ENCODE peak calls at places on chromosomes 6 and 20, in eight cellular contexts. U is hepatocyte, H is cardiac fibroblast, X is fibroblast of lung, I is cardiac muscle cell, C is brain microvascular endothelial cell, M is MM.1S, Z is colonic mucosa. F is an unnamed sample.

GRCh38 chr20:757509-757908 is 10.8 kb downstream of the SLC52A3 start:
- DNase-seq in U (no peak), H (no peak), X (no peak), I (no peak), C (no peak), M (no peak), Z (no peak), F (no peak)

GRCh38 chr20:24743641-24744040 is 205.4 kb upstream of the CST7 start:
- DNase-seq in U (no peak), H (no peak), X (no peak), I (no peak), C (no peak), M (no peak), Z (no peak), F (no peak)

GRCh38 chr20:46799781-46800180 is 90.3 kb downstream of the SLC2A10 start:
- DNase-seq in U (no peak), H (no peak), X (no peak), I (no peak), C (no peak), M (no peak), Z (no peak), F (no peak)

GRCh38 chr6:170174124-170174770 is 116.6 kb downstream of the DLL1 start:
- DNase-seq in U (no peak), H (no peak), X (no peak), I (no peak), C (no peak), M (no peak), Z (peak), F (no peak)

GRCh38 chr20:55882922-55883321 is 122.4 kb downstream of the CBLN4 start:
- DNase-seq in U (no peak), H (no peak), X (no peak), I (no peak), C (no peak), M (no peak), Z (peak), F (no peak)

GRCh38 chr6:167558213-167558869 is 233.5 kb downstream of the TTLL2 start:
- DNase-seq in U (no peak), H (no peak), X (no peak), I (no peak), C (no peak), M (no peak), Z (no peak), F (no peak)

GRCh38 chr20:11045412-11046175 is 371.8 kb upstream of the JAG1 start:
- DNase-seq in U (peak), H (no peak), X (no peak), I (no peak), C (no peak), M (no peak), Z (no peak), F (no peak)

GRCh38 chr6:107537559-107537958 is 47.6 kb downstream of the SOBP start:
- DNase-seq in U (no peak), H (no peak), X (no peak), I (no peak), C (no peak), M (no peak), Z (no peak), F (no peak)

GRCh38 chr6:157456524-157456829 is 75.5 kb downstream of the ZDHHC14 start:
- DNase-seq in U (no peak), H (no peak), X (no peak), I (no peak), C (no peak), M (no peak), Z (no peak), F (peak)

GRCh38 chr6:143059616-143060353 is 904 bp upstream of the AIG1 start:
- DNase-seq in U (peak), H (peak), X (peak), I (no peak), C (peak), M (peak), Z (peak), F (peak)

GRCh38 chr20:62337558-62338293 is 29.4 kb downstream of the LAMA5 start:
- DNase-seq in U (no peak), H (no peak), X (no peak), I (no peak), C (no peak), M (peak), Z (no peak), F (peak)

GRCh38 chr20:62968378-62969178 is 16.1 kb downstream of the SLC17A9 start:
- DNase-seq in U (no peak), H (no peak), X (no peak), I (no peak), C (no peak), M (no peak), Z (no peak), F (no peak)

GRCh38 chr6:62283828-62284411 is 2.1 kb downstream of the KHDRBS2 start:
- DNase-seq in U (peak), H (peak), X (peak), I (peak), C (peak), M (peak), Z (peak), F (peak)

GRCh38 chr6:11538799-11539468 is 1.4 kb downstream of the TMEM170B start:
- DNase-seq in U (no peak), H (no peak), X (no peak), I (no peak), C (no peak), M (no peak), Z (no peak), F (no peak)

GRCh38 chr20:37989601-37990001 is 43.7 kb downstream of the TTI1 start:
- DNase-seq in U (peak), H (no peak), X (no peak), I (peak), C (no peak), M (no peak), Z (no peak), F (peak)

GRCh38 chr6:13156381-13156780 is 172.0 kb downstream of the TBC1D7 start:
- DNase-seq in U (no peak), H (no peak), X (no peak), I (no peak), C (no peak), M (no peak), Z (no peak), F (no peak)

GRCh38 chr6:15870354-15871043 is 207.7 kb upstream of the DTNBP1 start:
- DNase-seq in U (no peak), H (peak), X (peak), I (no peak), C (peak), M (no peak), Z (no peak), F (no peak)

GRCh38 chr6:122381494-122382083 is 17.9 kb upstream of the HSF2 start:
- DNase-seq in U (peak), H (peak), X (peak), I (peak), C (peak), M (peak), Z (peak), F (peak)

GRCh38 chr6:35492664-35493284 is 4.1 kb downstream of the TEAD3 start:
- DNase-seq in U (no peak), H (no peak), X (no peak), I (no peak), C (no peak), M (no peak), Z (no peak), F (no peak)

GRCh38 chr20:41560971-41561370 is 57.2 kb downstream of the CHD6 start:
- DNase-seq in U (no peak), H (no peak), X (no peak), I (no peak), C (no peak), M (no peak), Z (no peak), F (peak)

GRCh38 chr6:163667372-163668060 is 253.0 kb downstream of the QKI start:
- DNase-seq in U (no peak), H (peak), X (peak), I (no peak), C (peak), M (no peak), Z (peak), F (peak)

GRCh38 chr6:124535746-124536145 is 426.5 kb upstream of the RNF217 start:
- DNase-seq in U (no peak), H (peak), X (peak), I (no peak), C (peak), M (no peak), Z (no peak), F (no peak)

GRCh38 chr20:46899619-46900018 is 5.0 kb downstream of the EYA2 start:
- DNase-seq in U (no peak), H (no peak), X (no peak), I (peak), C (no peak), M (no peak), Z (no peak), F (no peak)

GRCh38 chr6:79868098-79868722 is 79.1 kb downstream of the ELOVL4 start:
- DNase-seq in U (peak), H (peak), X (peak), I (peak), C (peak), M (peak), Z (peak), F (peak)

GRCh38 chr6:125477849-125478248 is 176.1 kb upstream of the HDDC2 start:
- DNase-seq in U (no peak), H (peak), X (no peak), I (no peak), C (peak), M (no peak), Z (no peak), F (no peak)

GRCh38 chr20:50346372-50347347 is 156.0 kb downstream of the CEBPB start:
- DNase-seq in U (peak), H (peak), X (peak), I (peak), C (peak), M (no peak), Z (peak), F (no peak)

GRCh38 chr6:32852018-32852843 is 1.3 kb downstream of the TAP1 start:
- DNase-seq in U (no peak), H (peak), X (no peak), I (no peak), C (no peak), M (no peak), Z (peak), F (peak)

GRCh38 chr6:118277631-118278030 is 270.5 kb upstream of the PLN start:
- DNase-seq in U (no peak), H (no peak), X (no peak), I (no peak), C (no peak), M (no peak), Z (no peak), F (no peak)

GRCh38 chr20:56151834-56152233 is 96.7 kb upstream of the MC3R start:
- DNase-seq in U (no peak), H (no peak), X (no peak), I (no peak), C (no peak), M (no peak), Z (no peak), F (no peak)

GRCh38 chr20:56350842-56351241 is 7.9 kb upstream of the FAM210B start:
- DNase-seq in U (no peak), H (no peak), X (peak), I (no peak), C (no peak), M (no peak), Z (no peak), F (no peak)

GRCh38 chr20:46308258-46309157 is at the start of gene CDH22:
- DNase-seq in U (peak), H (peak), X (peak), I (peak), C (no peak), M (no peak), Z (no peak), F (peak)

GRCh38 chr20:47358052-47358671 is 1.7 kb upstream of the ZMYND8 start:
- DNase-seq in U (no peak), H (no peak), X (no peak), I (no peak), C (no peak), M (no peak), Z (no peak), F (no peak)

GRCh38 chr6:138001750-138002349 is 105.4 kb downstream of the PERP start:
- DNase-seq in U (peak), H (peak), X (peak), I (peak), C (peak), M (peak), Z (peak), F (peak)

GRCh38 chr20:62027698-62028321 is 37.9 kb downstream of the TAF4 start:
- DNase-seq in U (no peak), H (no peak), X (no peak), I (no peak), C (no peak), M (no peak), Z (no peak), F (no peak)

GRCh38 chr6:108733706-108734105 is 114.5 kb upstream of the ARMC2 start:
- DNase-seq in U (no peak), H (no peak), X (no peak), I (no peak), C (no peak), M (peak), Z (no peak), F (no peak)

GRCh38 chr6:113995632-113996031 is 24.7 kb upstream of the HDAC2 start:
- DNase-seq in U (peak), H (peak), X (peak), I (peak), C (peak), M (no peak), Z (peak), F (peak)

DNA sequence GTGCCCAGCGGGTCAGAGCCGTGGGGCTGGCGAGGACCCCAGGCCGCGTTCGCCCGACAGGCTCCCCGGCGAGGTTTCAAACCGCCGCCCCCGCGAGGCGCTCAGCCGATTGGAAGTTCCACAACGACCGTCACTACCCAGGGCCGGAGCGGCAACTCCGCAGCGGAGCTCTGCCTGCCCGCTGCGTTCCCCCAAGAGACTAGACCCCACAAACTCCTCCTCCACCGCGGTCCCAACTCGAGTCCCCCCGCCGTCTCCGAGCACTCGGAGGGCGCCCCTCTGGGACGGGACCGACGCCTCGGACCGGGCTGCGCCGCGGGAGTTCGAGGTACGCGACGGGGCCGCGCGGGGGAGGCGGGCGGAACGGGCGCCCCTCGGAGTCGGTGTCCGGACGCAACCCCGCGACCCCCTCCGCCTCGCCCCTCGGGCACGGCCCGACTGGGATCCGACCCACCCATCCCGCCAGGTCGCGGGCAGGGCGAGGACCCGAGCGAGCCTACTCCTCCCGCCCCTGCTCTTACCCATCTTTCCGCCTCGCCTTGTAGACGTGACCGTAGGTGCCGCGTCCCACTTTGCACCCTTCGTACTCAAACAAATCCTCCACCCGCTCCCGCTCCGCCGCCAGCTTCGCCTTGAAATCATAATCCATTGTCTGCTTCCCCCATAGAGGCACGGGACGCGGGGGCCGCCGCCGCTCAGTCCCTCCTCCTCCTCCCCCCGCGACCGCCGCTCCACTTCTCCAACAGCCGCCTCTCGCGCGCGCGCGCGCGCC is 595 bp downstream of the CDK19 start:
- DNase-seq in U (peak), H (peak), X (peak), I (peak), C (peak), M (peak), Z (peak), F (peak)
- H3K4me3 ChIP-seq in U (peak), H (peak), X (peak), I (peak), C (peak), M (peak), Z (peak), F (peak)

DNA sequence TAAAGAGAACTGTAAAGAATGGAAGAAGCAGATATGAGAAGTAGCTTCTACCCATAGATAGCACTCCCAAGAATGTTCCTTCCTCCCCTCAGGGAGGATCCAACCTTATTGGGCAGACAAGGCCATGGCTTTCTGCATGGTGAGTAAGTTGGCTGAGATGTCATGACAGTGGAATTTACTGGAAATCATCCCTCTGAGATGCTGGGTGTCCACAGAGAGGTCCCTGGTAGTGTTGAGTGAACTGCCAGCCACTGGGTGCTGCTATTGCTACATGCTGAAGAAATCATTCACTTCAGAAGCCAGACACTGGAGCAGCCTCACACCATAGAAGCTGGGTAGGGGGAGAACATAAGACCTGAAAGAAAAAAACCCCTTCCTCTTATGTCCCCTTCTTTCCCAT is 46.4 kb upstream of the FERMT1 start:
- DNase-seq in U (peak), H (peak), X (no peak), I (no peak), C (peak), M (peak), Z (no peak), F (no peak)
- TF ChIP-seq CTCF in U (peak), H (peak), X (no peak), I (peak), C (peak), M (peak), Z (no peak), F (no peak)

GRCh38 chr20:18822832-18823231 is 9.2 kb downstream of the SCP2D1 start:
- DNase-seq in U (no peak), H (no peak), X (no peak), I (no peak), C (no peak), M (no peak), Z (no peak), F (no peak)
- H3K4me3 ChIP-seq in U (no peak), H (no peak), X (no peak), I (no peak), C (no peak), M (no peak), Z (no peak), F (no peak)

GRCh38 chr6:42091718-42092023 is 41.3 kb downstream of the TAF8 start:
- DNase-seq in U (no peak), H (no peak), X (no peak), I (no peak), C (no peak), M (no peak), Z (no peak), F (no peak)

GRCh38 chr6:42099340-42100028 is 42.9 kb downstream of the C6orf132 start:
- DNase-seq in U (peak), H (peak), X (peak), I (no peak), C (peak), M (no peak), Z (peak), F (no peak)

GRCh38 chr6:42093582-42094329 is 43.4 kb downstream of the TAF8 start:
- DNase-seq in U (peak), H (no peak), X (no peak), I (peak), C (no peak), M (no peak), Z (peak), F (no peak)

GRCh38 chr6:42095066-42095465 is 44.7 kb downstream of the TAF8 start:
- DNase-seq in U (no peak), H (no peak), X (no peak), I (no peak), C (no peak), M (no peak), Z (no peak), F (no peak)

GRCh38 chr6:42095776-42096541 is 45.6 kb downstream of the TAF8 start:
- DNase-seq in U (no peak), H (no peak), X (no peak), I (peak), C (no peak), M (no peak), Z (no peak), F (no peak)
- TF ChIP-seq CTCF in U (no peak), H (peak), X (no peak), I (peak), C (peak), M (no peak), Z (no peak), F (no peak)

GRCh38 chr6:39312912-39313525 is 1.2 kb downstream of the KCNK17 start:
- DNase-seq in U (no peak), H (no peak), X (no peak), I (no peak), C (no peak), M (no peak), Z (no peak), F (no peak)

GRCh38 chr6:39309942-39310531 is 4.2 kb downstream of the KCNK17 start:
- DNase-seq in U (peak), H (peak), X (peak), I (peak), C (peak), M (peak), Z (peak), F (peak)

GRCh38 chr6:39313526-39314272 is 520 bp downstream of the KCNK17 start:
- DNase-seq in U (peak), H (no peak), X (no peak), I (peak), C (no peak), M (no peak), Z (no peak), F (no peak)

GRCh38 chr6:39307462-39307861 is 6.8 kb downstream of the KCNK17 start:
- DNase-seq in U (no peak), H (no peak), X (no peak), I (no peak), C (no peak), M (no peak), Z (no peak), F (no peak)

GRCh38 chr6:39310542-39310941 is 3.7 kb downstream of the KCNK17 start:
- DNase-seq in U (no peak), H (no peak), X (no peak), I (no peak), C (no peak), M (no peak), Z (no peak), F (peak)
- H3K4me3 ChIP-seq in U (no peak), H (no peak), X (no peak), I (no peak), C (no peak), M (no peak), Z (no peak), F (no peak)

DNA sequence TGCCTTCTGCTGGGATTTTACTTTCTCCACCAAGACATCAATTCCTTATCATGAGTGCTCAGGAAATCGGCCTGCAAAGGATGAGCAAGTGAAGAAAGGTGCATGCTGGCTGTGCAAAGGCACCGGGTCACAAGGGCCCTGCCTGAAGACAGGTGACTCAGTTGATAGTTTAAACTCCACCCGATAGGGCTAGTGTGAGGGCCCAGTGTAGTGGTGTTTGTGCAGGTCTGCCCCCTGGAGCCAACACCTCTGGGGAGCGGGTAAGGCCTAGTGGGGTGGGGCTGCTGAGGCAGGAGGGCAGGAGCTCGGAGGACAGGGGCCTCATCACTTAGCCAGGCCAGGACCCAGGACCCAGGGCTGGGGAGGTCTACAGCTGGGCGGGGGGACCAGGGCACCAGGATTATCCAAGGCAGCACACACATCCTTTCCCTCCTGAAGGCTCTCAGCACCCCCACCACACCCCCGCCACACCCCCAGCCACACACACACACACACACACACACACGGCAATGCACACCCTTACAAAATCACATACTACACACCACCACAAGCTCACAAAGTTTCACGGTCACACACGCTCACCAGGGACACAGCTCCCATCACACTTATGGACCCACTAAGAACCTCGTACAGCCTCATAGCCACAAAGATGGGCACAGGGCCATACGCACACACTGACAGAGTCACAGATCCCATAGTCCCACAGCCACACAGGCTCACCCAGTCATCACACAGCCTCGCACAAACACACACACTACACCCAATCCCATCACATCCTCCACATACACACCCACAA is 75.4 kb downstream of the GRM4 start:
- DNase-seq in U (no peak), H (no peak), X (no peak), I (no peak), C (no peak), M (no peak), Z (no peak), F (no peak)
- TF ChIP-seq CTCF in U (no peak), H (no peak), X (no peak), I (no peak), C (no peak), M (no peak), Z (no peak), F (no peak)

F was measured in GM12865.